ENCODE peak calls at places on chromosomes 3 and 15, in five cellular contexts. D, H, N, T and S are unnamed samples.
A peak's percentile ranks its signal among the peaks of the same experiment; 100 is the strongest.

GRCh38 chr15:70954733-70955132 is 62.1 kb downstream of the LRRC49 start:
- DNase-seq in D (no peak), H (no peak), N (no peak), T (no peak), S (no peak)

GRCh38 chr3:10983219-10983916 is 9.2 kb upstream of the SLC6A1 start:
- DNase-seq in D (peak; percentile 61), H (peak; percentile 79), N (peak; percentile 49), T (peak; percentile 80), S (peak; percentile 74)

GRCh38 chr3:194536883-194537637 is 50.3 kb upstream of the ATP13A3 start:
- DNase-seq in D (peak; percentile 20), H (no peak), N (no peak), T (no peak), S (no peak)

GRCh38 chr3:187624588-187624987 is 45.6 kb downstream of the SST start:
- DNase-seq in D (peak; percentile 59), H (no peak), N (no peak), T (no peak), S (no peak)

GRCh38 chr3:45113625-45114050 is 32.5 kb downstream of the CDCP1 start:
- DNase-seq in D (no peak), H (no peak), N (no peak), T (no peak), S (no peak)

GRCh38 chr15:59590027-59590426 is 21.6 kb upstream of the GCNT3 start:
- DNase-seq in D (no peak), H (no peak), N (no peak), T (no peak), S (no peak)

GRCh38 chr15:68578960-68579935 is at the start of gene CORO2B:
- DNase-seq in D (peak; percentile 65), H (peak; percentile 21), N (no peak), T (peak; percentile 80), S (peak; percentile 77)

GRCh38 chr3:67048716-67049076 is 50.6 kb downstream of the KBTBD8 start:
- DNase-seq in D (no peak), H (no peak), N (no peak), T (no peak), S (no peak)

GRCh38 chr15:89338036-89338435 is 3.4 kb upstream of the POLG start:
- DNase-seq in D (no peak), H (no peak), N (no peak), T (no peak), S (no peak)

GRCh38 chr15:42832577-42832976 is 88.0 kb downstream of the TTBK2 start:
- DNase-seq in D (peak; percentile 87), H (no peak), N (no peak), T (no peak), S (no peak)

GRCh38 chr3:145628211-145628610 is 532.8 kb downstream of the PLOD2 start:
- DNase-seq in D (no peak), H (no peak), N (no peak), T (no peak), S (no peak)

GRCh38 chr15:93900476-93901400 is 330.6 kb upstream of the MCTP2 start:
- DNase-seq in D (no peak), H (no peak), N (no peak), T (peak; percentile 22), S (no peak)

GRCh38 chr15:90873998-90874605 is 5.7 kb downstream of the FURIN start:
- DNase-seq in D (peak; percentile 33), H (peak; percentile 50), N (no peak), T (peak; percentile 57), S (peak; percentile 61)

GRCh38 chr15:53457479-53457878 is 302.0 kb downstream of the WDR72 start:
- DNase-seq in D (no peak), H (no peak), N (no peak), T (no peak), S (no peak)

GRCh38 chr3:172929451-172929850 is 178.9 kb downstream of the ECT2 start:
- DNase-seq in D (no peak), H (no peak), N (no peak), T (no peak), S (no peak)

GRCh38 chr15:46768287-46768686 is 949.0 kb upstream of the SEMA6D start:
- DNase-seq in D (no peak), H (no peak), N (no peak), T (peak; percentile 61), S (no peak)

GRCh38 chr3:120858501-120858900 is 49.5 kb upstream of the STXBP5L start:
- DNase-seq in D (peak; percentile 4), H (no peak), N (no peak), T (no peak), S (no peak)

GRCh38 chr3:74891312-74891711 is 276.9 kb upstream of the CNTN3 start:
- DNase-seq in D (no peak), H (no peak), N (no peak), T (no peak), S (no peak)
- H3K27ac ChIP-seq in D (no peak overlapping the region), H (no peak overlapping the region), N (no peak overlapping the region), T (no peak overlapping the region), S (no peak overlapping the region)

GRCh38 chr3:169328471-169328870 is 335.0 kb downstream of the MECOM start:
- DNase-seq in D (no peak), H (no peak), N (no peak), T (no peak), S (no peak)

GRCh38 chr3:169327969-169328368 is 335.5 kb downstream of the MECOM start:
- DNase-seq in D (no peak), H (no peak), N (no peak), T (no peak), S (no peak)

GRCh38 chr3:169324454-169324789 is 339.1 kb downstream of the MECOM start:
- DNase-seq in D (peak; percentile 1), H (no peak), N (no peak), T (no peak), S (no peak)

GRCh38 chr3:169325821-169326220 is 337.7 kb downstream of the MECOM start:
- DNase-seq in D (no peak), H (no peak), N (no peak), T (no peak), S (no peak)

GRCh38 chr3:169323580-169324453 is 339.7 kb downstream of the MECOM start:
- DNase-seq in D (peak; percentile 47), H (no peak), N (no peak), T (peak; percentile 7), S (no peak)
- H2AFZ ChIP-seq in D (peak overlapping the region; percentile 54), H (no peak overlapping the region), N (no peak overlapping the region), T (peak overlapping the region; percentile 30), S (peak overlapping the region; percentile 74)

DNA sequence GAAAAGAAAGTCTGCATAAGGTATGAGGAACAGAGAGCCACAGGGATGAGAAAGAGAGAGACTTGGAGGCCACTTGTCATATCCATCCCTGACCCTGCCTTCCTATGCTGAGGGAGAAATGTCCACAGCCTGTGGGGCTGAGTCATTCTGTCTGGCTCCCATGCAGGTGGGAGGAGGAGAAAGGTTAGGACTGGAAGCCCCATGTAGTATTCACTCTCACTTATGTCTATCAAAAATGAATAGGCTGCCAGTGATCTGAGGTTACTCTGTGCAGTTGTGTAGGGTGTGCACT is 71.3 kb downstream of the RAB11A start:
- DNase-seq in D (peak; percentile 53), H (no peak), N (no peak), T (no peak), S (no peak)
- H3K27ac ChIP-seq in D (no peak overlapping the region), H (no peak overlapping the region), N (no peak overlapping the region), T (no peak overlapping the region), S (no peak overlapping the region)

DNA sequence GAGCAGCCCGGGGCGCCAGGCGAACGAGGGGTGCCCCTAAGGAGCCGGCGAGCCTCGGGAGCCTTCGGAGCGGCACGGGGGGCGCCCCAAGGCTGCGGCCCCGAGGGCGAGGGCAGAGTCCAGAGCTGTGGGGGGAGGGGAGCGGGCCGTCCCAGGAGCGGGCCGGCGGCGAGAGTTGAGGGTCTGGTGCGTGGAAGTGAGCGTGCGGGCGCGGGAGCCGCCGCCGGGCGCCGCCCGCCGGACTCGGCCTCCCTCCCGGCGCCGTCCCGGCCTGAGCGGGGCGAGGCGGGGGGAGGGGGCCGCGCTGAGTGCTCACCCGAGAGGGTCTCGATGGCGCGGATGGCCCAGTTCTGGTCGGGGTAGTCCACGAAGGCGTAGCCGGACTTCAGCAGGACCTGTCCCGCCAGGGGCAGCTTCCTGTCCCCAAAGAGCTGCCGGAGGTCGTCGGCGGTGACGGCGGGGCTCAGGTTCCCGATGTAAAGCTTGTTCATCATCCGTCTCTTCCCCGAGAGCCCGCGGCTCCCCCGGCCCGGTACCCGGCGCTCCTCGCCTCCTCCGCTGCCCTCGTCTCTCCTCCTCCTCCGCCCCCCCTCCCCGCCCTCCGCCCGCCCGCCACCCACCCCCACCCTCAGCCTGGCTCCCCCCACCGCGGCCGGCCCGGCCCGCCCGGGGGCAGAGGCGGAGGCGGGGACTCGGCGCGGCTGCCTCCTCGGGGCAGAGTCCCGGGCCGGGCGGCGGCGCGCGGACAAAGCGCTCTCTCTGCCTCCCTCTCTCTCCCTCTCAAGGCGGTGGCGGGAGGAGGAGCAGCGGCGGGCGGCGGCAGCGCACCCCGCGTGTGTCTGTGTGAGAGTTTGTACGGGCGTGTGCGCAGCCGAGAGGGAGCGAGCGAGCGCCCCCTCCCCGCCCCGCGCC is at the start of gene IGF2BP2:
- DNase-seq in D (peak; percentile 92), H (peak; percentile 83), N (peak; percentile 87), T (peak; percentile 76), S (peak; percentile 96)
- H2AFZ ChIP-seq in D (peak within 1 kb of the TSS; percentile 76), H (peak within 1 kb of the TSS; percentile 88), N (peak within 1 kb of the TSS; percentile 91), T (peak within 1 kb of the TSS; percentile 17), S (peak within 1 kb of the TSS; percentile 28)

DNA sequence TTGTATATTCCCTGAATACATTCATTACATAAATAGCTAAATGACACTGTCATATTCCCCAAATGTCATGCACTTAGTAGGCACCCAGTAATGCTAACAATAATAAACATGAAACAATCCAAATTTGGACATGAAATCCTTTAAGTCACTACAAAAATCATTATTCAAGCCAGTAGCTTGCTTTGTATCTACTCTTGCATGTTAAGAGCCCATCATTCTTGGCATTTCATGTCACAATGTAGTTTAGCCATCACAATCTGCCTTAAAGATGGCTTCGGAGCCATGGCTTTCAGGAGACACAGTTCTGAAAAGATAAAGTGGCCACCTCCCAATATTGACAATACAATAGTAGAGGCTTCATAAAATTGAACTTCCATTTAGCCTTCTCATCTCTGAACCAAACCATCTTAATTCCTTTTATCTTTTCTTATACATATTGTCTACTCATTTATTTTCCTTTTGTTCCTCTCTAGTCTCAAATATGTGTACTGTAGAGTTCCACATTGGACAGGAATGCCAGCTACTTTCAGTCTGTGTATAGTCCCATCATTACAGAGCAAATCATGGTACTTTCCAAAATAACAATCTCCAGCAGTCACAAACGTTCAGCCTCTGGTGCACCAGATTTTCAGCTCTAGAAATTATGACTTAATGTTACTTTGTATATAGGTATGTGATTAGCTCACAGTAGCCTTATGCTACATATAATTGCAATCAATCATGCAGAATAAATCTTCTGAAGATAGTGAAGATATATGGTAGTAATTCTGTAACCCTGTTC is 32.6 kb upstream of the TM4SF4 start:
- DNase-seq in D (peak; percentile 53), H (no peak), N (no peak), T (no peak), S (no peak)
- H3K27ac ChIP-seq in D (peak overlapping the region; percentile 76), H (no peak overlapping the region), N (no peak overlapping the region), T (no peak overlapping the region), S (no peak overlapping the region)

GRCh38 chr15:96330064-96330449 is 443 bp upstream of the NR2F2 start:
- DNase-seq in D (peak; percentile 95), H (no peak), N (no peak), T (peak; percentile 79), S (no peak)
- H2AFZ ChIP-seq in D (peak overlapping the region; percentile 89), H (peak overlapping the region; percentile 89), N (peak overlapping the region; percentile 83), T (no peak overlapping the region), S (peak overlapping the region; percentile 43)